ENCODE peak calls at places on chromosomes 5 and 9, in five cellular contexts. One of them, this sample, is unnamed.

GRCh38 chr5:135950611-135951010 is 4.2 kb downstream of the LECT2 start:
- DNase-seq in adrenal gland: no peak
- DNase-seq in uterus: no peak
- DNase-seq in spleen: no peak
- DNase-seq in body of pancreas: no peak
- DNase-seq in this sample: no peak

GRCh38 chr5:176553260-176554085 is 4.3 kb downstream of the CDHR2 start:
- DNase-seq in spleen: no peak
- DNase-seq in adrenal gland: no peak
- DNase-seq in uterus: no peak
- DNase-seq in body of pancreas: no peak
- DNase-seq in this sample: no peak

GRCh38 chr9:125561497-125562148 is 145.4 kb downstream of the MAPKAP1 start:
- DNase-seq in adrenal gland: no peak
- DNase-seq in spleen: no peak
- DNase-seq in uterus: no peak
- DNase-seq in body of pancreas: no peak
- DNase-seq in this sample: no peak

GRCh38 chr9:73806876-73807275 is 655.2 kb downstream of the ANXA1 start:
- DNase-seq in adrenal gland: no peak
- DNase-seq in body of pancreas: no peak
- DNase-seq in uterus: no peak
- DNase-seq in spleen: no peak
- DNase-seq in this sample: no peak

GRCh38 chr5:1213508-1214162 is 11.5 kb upstream of the SLC6A18 start:
- DNase-seq in body of pancreas: peak; percentile 3
- DNase-seq in spleen: peak; percentile 69
- DNase-seq in uterus: no peak
- DNase-seq in adrenal gland: no peak
- DNase-seq in this sample: no peak

GRCh38 chr9:112532427-112532826 is 45.8 kb downstream of the KIAA1958 start:
- DNase-seq in body of pancreas: peak; percentile 57
- DNase-seq in adrenal gland: no peak
- DNase-seq in uterus: peak; percentile 67
- DNase-seq in spleen: no peak
- DNase-seq in this sample: no peak

GRCh38 chr5:73895471-73895870 is 269.5 kb downstream of the ARHGEF28 start:
- DNase-seq in adrenal gland: no peak
- DNase-seq in uterus: no peak
- DNase-seq in body of pancreas: no peak
- DNase-seq in spleen: no peak
- DNase-seq in this sample: no peak

GRCh38 chr5:9445989-9446388 is 99.9 kb downstream of the SEMA5A start:
- DNase-seq in adrenal gland: no peak
- DNase-seq in uterus: no peak
- DNase-seq in body of pancreas: no peak
- DNase-seq in spleen: no peak
- DNase-seq in this sample: no peak

GRCh38 chr5:82885657-82886389 is 191.4 kb downstream of the TMEM167A start:
- DNase-seq in body of pancreas: peak; percentile 9
- DNase-seq in adrenal gland: no peak
- DNase-seq in uterus: no peak
- DNase-seq in spleen: no peak
- DNase-seq in this sample: no peak

GRCh38 chr5:31049461-31049860 is 144.0 kb upstream of the CDH6 start:
- DNase-seq in body of pancreas: no peak
- DNase-seq in adrenal gland: no peak
- DNase-seq in uterus: no peak
- DNase-seq in spleen: no peak
- DNase-seq in this sample: no peak

GRCh38 chr5:31845351-31845750 is 206.4 kb downstream of the PDZD2 start:
- DNase-seq in spleen: no peak
- DNase-seq in body of pancreas: no peak
- DNase-seq in uterus: no peak
- DNase-seq in adrenal gland: no peak
- DNase-seq in this sample: no peak

GRCh38 chr9:121718063-121718462 is 66.6 kb downstream of the DAB2IP start:
- DNase-seq in uterus: peak; percentile 66
- DNase-seq in spleen: no peak
- DNase-seq in adrenal gland: peak; percentile 82
- DNase-seq in body of pancreas: peak; percentile 32
- DNase-seq in this sample: peak; percentile 75

GRCh38 chr9:130835441-130836298 is 616 bp downstream of the ABL1 start:
- DNase-seq in spleen: peak; percentile 83
- DNase-seq in adrenal gland: peak; percentile 64
- DNase-seq in uterus: no peak
- DNase-seq in body of pancreas: peak; percentile 67
- DNase-seq in this sample: peak; percentile 58

GRCh38 chr9:93307468-93308157 is 123.7 kb downstream of the WNK2 start:
- DNase-seq in body of pancreas: no peak
- DNase-seq in adrenal gland: no peak
- DNase-seq in spleen: peak; percentile 54
- DNase-seq in uterus: no peak
- DNase-seq in this sample: no peak

GRCh38 chr9:7119612-7120011 is 361.8 kb downstream of the KDM4C start:
- DNase-seq in body of pancreas: no peak
- DNase-seq in uterus: no peak
- DNase-seq in adrenal gland: no peak
- DNase-seq in spleen: no peak
- DNase-seq in this sample: no peak

GRCh38 chr5:14706615-14707021 is 42.1 kb downstream of the OTULIN start:
- DNase-seq in uterus: no peak
- DNase-seq in adrenal gland: no peak
- DNase-seq in body of pancreas: no peak
- DNase-seq in spleen: no peak
- DNase-seq in this sample: no peak

GRCh38 chr5:154653764-154654483 is 101.3 kb upstream of the LARP1 start:
- DNase-seq in body of pancreas: peak; percentile 29
- DNase-seq in uterus: no peak
- DNase-seq in adrenal gland: no peak
- DNase-seq in spleen: peak; percentile 72
- DNase-seq in this sample: no peak

GRCh38 chr5:12413585-12413984 is 509.3 kb upstream of the CTNND2 start:
- DNase-seq in body of pancreas: no peak
- DNase-seq in adrenal gland: no peak
- DNase-seq in spleen: no peak
- DNase-seq in uterus: no peak
- DNase-seq in this sample: no peak

GRCh38 chr9:91817493-91818225 is 132.4 kb downstream of the ROR2 start:
- DNase-seq in spleen: no peak
- DNase-seq in uterus: peak; percentile 58
- DNase-seq in adrenal gland: peak; percentile 58
- DNase-seq in body of pancreas: no peak
- DNase-seq in this sample: peak; percentile 61

GRCh38 chr9:89051421-89051820 is 60.2 kb downstream of the S1PR3 start:
- DNase-seq in body of pancreas: no peak
- DNase-seq in adrenal gland: no peak
- DNase-seq in spleen: no peak
- DNase-seq in uterus: no peak
- DNase-seq in this sample: no peak

GRCh38 chr5:3145641-3146040 is 394.2 kb upstream of the IRX2 start:
- DNase-seq in spleen: no peak
- DNase-seq in adrenal gland: no peak
- DNase-seq in body of pancreas: no peak
- DNase-seq in uterus: no peak
- DNase-seq in this sample: no peak

GRCh38 chr9:136629879-136630661 is 32.6 kb upstream of the EGFL7 start:
- DNase-seq in spleen: peak; percentile 93
- DNase-seq in body of pancreas: peak; percentile 75
- DNase-seq in adrenal gland: peak; percentile 48
- DNase-seq in uterus: peak; percentile 40
- DNase-seq in this sample: peak; percentile 57

GRCh38 chr9:104758974-104759373 is 5.0 kb upstream of the NIPSNAP3B start:
- DNase-seq in adrenal gland: no peak
- DNase-seq in uterus: no peak
- DNase-seq in body of pancreas: no peak
- DNase-seq in spleen: no peak
- DNase-seq in this sample: no peak

GRCh38 chr9:136339173-136339957 is 12.0 kb downstream of the GPSM1 start:
- DNase-seq in adrenal gland: peak; percentile 81
- DNase-seq in body of pancreas: peak; percentile 92
- DNase-seq in uterus: no peak
- DNase-seq in spleen: peak; percentile 90
- DNase-seq in this sample: no peak

GRCh38 chr5:82551220-82551619 is 273.1 kb upstream of the RPS23 start:
- DNase-seq in spleen: no peak
- DNase-seq in adrenal gland: no peak
- DNase-seq in body of pancreas: no peak
- DNase-seq in uterus: no peak
- DNase-seq in this sample: no peak

DNA sequence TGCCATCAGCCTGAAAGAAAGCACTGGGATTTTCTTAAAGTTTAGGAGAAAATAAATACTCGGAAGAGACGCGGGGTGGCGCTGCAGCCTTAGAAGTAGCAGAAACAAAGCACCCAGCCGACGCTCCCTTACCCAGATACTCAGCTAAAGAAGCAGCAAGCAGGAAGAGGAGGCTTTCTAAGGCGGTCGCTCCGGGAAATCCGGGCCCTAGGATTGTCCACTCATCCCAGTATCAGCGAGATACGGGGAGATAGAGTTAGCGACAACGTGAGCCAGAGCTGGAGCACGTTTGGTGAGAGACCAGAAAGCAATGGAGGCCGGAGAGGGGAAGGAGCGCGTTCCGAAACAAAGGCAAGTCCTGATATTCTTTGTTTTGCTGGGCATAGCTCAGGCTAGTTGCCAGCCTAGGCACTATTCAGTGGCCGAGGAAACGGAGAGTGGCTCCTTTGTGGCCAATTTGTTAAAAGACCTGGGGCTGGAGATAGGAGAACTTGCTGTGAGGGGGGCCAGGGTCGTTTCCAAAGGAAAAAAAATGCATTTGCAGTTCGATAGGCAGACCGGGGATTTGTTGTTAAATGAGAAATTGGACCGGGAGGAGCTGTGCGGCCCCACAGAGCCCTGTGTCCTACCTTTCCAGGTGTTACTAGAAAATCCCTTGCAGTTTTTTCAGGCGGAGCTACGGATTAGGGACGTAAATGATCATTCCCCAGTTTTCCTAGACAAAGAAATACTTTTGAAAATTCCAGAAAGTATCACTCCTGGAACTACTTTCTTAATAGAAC is at the start of gene PCDHB2:
- DNase-seq in spleen: no peak
- DNase-seq in uterus: no peak
- DNase-seq in body of pancreas: peak; percentile 28
- DNase-seq in adrenal gland: peak; percentile 25
- DNase-seq in this sample: peak; percentile 42
- TF ChIP-seq CTCF in spleen: no peak
- TF ChIP-seq CTCF in uterus: no peak
- TF ChIP-seq CTCF in body of pancreas: peak; percentile 19
- TF ChIP-seq CTCF in adrenal gland: no peak
- TF ChIP-seq CTCF in this sample: no peak

DNA sequence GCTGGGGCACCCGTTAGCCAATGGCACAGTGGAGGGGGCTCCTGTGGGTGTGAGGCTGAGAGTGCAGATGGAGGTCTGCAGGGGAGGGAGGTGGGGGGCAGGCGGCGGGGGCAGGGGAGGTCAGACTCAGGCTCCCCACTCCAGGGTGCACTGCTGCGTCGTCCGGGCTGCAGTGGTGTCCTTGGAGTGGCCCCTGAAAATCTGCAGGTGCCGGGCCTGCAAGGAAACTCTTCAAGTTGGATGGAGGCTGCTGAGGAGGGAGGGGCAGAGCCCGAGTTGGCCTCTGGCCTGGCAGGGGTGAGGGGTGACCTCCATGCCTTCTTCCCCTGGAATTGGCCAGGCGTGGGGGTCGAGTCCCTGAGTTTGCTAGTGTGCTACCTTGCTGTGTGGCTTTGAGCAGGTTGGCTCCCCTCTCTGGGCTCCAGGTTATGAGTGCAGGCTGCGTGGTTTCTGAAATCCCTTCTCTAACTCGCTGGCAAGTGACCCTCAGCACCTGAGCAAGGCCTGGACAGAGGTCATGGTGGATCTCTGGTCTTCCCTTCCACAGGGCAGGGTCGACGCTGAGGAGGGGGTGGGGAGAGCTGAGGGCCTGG is 877 bp downstream of the ADAMTSL2 start:
- DNase-seq in uterus: no peak
- DNase-seq in spleen: no peak
- DNase-seq in body of pancreas: no peak
- DNase-seq in adrenal gland: no peak
- DNase-seq in this sample: no peak
- H3K4me3 ChIP-seq in uterus: no peak overlapping the region
- H3K4me3 ChIP-seq in spleen: no peak overlapping the region
- H3K4me3 ChIP-seq in body of pancreas: no peak overlapping the region
- H3K4me3 ChIP-seq in adrenal gland: no peak overlapping the region
- H3K4me3 ChIP-seq in this sample: no peak overlapping the region

GRCh38 chr5:95081500-95082355 is 203.2 kb downstream of the MCTP1 start:
- DNase-seq in uterus: peak; percentile 24
- DNase-seq in body of pancreas: peak; percentile 20
- DNase-seq in adrenal gland: peak; percentile 25
- DNase-seq in spleen: peak; percentile 84
- DNase-seq in this sample: no peak
- TF ChIP-seq POLR2A in uterus: peak; percentile 69
- TF ChIP-seq POLR2A in body of pancreas: no peak
- TF ChIP-seq POLR2A in adrenal gland: peak; percentile 52
- TF ChIP-seq POLR2A in spleen: peak; percentile 69
- TF ChIP-seq POLR2A in this sample: no peak

DNA sequence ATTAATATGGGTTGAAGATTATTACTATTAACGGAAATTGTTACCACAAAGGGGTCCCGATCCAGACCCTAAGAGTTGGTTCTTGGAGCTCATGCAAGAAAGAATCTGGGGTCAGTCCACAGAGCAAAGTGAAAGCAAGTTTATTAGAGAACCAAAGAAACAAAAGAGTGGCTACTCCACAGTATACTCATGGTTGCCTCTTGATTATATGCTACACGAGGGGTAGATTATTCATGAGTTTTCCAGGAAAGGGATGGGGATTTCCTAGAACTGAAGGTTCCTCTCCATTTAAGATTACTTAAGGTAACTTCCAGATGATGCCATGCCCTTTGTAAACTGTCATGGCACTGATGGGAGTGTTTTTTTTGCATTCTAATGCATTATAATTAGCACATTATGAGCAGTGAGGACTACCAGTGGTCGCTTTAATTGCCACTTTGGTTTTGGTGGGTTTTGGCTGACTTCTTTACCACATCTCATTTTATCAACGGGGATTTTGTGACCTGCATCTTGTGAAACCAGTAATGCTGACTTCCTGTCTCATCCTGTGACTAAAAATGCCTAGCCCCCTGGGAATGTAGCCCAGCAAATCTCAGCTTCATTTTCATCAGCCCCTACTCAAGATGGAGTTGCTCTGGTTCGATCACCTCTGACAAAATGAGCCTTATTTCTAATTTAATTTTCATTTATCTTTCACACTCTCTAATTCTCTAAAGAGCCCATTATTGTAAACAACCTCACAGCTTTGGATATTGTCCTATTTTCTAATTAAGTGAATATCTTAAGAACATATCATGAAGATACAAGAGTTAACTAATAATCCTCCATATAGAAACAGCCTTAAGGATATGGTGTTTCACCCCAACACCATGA is 336.3 kb downstream of the RASEF start:
- DNase-seq in spleen: no peak
- DNase-seq in adrenal gland: no peak
- DNase-seq in uterus: no peak
- DNase-seq in body of pancreas: no peak
- DNase-seq in this sample: no peak
- TF ChIP-seq CTCF in spleen: no peak
- TF ChIP-seq CTCF in adrenal gland: no peak
- TF ChIP-seq CTCF in uterus: no peak
- TF ChIP-seq CTCF in body of pancreas: no peak
- TF ChIP-seq CTCF in this sample: no peak